ENCODE peak calls at places on chromosomes 13 and 19, in six cellular contexts. One of them, this sample, is unnamed.

GRCh38 chr19:48969276-48970138 is 4.4 kb downstream of the FTL start:
- DNase-seq in neural crest cell: no peak
- DNase-seq in mucosa of descending colon: no peak
- DNase-seq in HFF-Myc: no peak
- DNase-seq in lower leg skin: no peak
- DNase-seq in omental fat pad: no peak
- DNase-seq in this sample: no peak

GRCh38 chr19:50721441-50722137 is 1.6 kb upstream of the CLEC11A start:
- DNase-seq in lower leg skin: no peak
- DNase-seq in HFF-Myc: no peak
- DNase-seq in mucosa of descending colon: no peak
- DNase-seq in omental fat pad: no peak
- DNase-seq in neural crest cell: no peak
- DNase-seq in this sample: no peak

GRCh38 chr13:24747248-24748151 is 16.5 kb upstream of the RNF17 start:
- DNase-seq in omental fat pad: no peak
- DNase-seq in mucosa of descending colon: no peak
- DNase-seq in HFF-Myc: no peak
- DNase-seq in neural crest cell: no peak
- DNase-seq in lower leg skin: no peak
- DNase-seq in this sample: no peak

GRCh38 chr13:67341406-67341805 is 111.3 kb upstream of the PCDH9 start:
- DNase-seq in omental fat pad: no peak
- DNase-seq in lower leg skin: no peak
- DNase-seq in neural crest cell: no peak
- DNase-seq in mucosa of descending colon: no peak
- DNase-seq in HFF-Myc: no peak
- DNase-seq in this sample: no peak

GRCh38 chr13:23385931-23386330 is 47.6 kb downstream of the SACS start:
- DNase-seq in neural crest cell: no peak
- DNase-seq in lower leg skin: no peak
- DNase-seq in HFF-Myc: no peak
- DNase-seq in omental fat pad: no peak
- DNase-seq in mucosa of descending colon: no peak
- DNase-seq in this sample: no peak

GRCh38 chr19:2917275-2918184 is 16.8 kb downstream of the ZNF57 start:
- DNase-seq in lower leg skin: no peak
- DNase-seq in omental fat pad: no peak
- DNase-seq in neural crest cell: no peak
- DNase-seq in HFF-Myc: no peak
- DNase-seq in mucosa of descending colon: no peak
- DNase-seq in this sample: no peak

GRCh38 chr13:51801631-51802099 is 2.3 kb downstream of the DHRS12 start:
- DNase-seq in mucosa of descending colon: peak
- DNase-seq in lower leg skin: peak
- DNase-seq in HFF-Myc: no peak
- DNase-seq in neural crest cell: no peak
- DNase-seq in omental fat pad: no peak
- DNase-seq in this sample: no peak

GRCh38 chr19:48842744-48843162 is 6.5 kb upstream of the HSD17B14 start:
- DNase-seq in omental fat pad: no peak
- DNase-seq in HFF-Myc: no peak
- DNase-seq in mucosa of descending colon: no peak
- DNase-seq in neural crest cell: peak
- DNase-seq in lower leg skin: peak
- DNase-seq in this sample: no peak

GRCh38 chr13:79631260-79631659 is 150.3 kb downstream of the NDFIP2 start:
- DNase-seq in omental fat pad: no peak
- DNase-seq in mucosa of descending colon: no peak
- DNase-seq in lower leg skin: peak
- DNase-seq in neural crest cell: no peak
- DNase-seq in HFF-Myc: peak
- DNase-seq in this sample: no peak

GRCh38 chr19:812049-812816 is 9.5 kb downstream of the PLPPR3 start:
- DNase-seq in lower leg skin: no peak
- DNase-seq in neural crest cell: no peak
- DNase-seq in omental fat pad: no peak
- DNase-seq in HFF-Myc: no peak
- DNase-seq in mucosa of descending colon: no peak
- DNase-seq in this sample: peak

GRCh38 chr13:19596960-19597361 is 35.6 kb upstream of the TPTE2 start:
- DNase-seq in HFF-Myc: no peak
- DNase-seq in omental fat pad: no peak
- DNase-seq in lower leg skin: no peak
- DNase-seq in mucosa of descending colon: no peak
- DNase-seq in neural crest cell: no peak
- DNase-seq in this sample: no peak

GRCh38 chr13:72792640-72793039 is 10.7 kb downstream of the PIBF1 start:
- DNase-seq in omental fat pad: no peak
- DNase-seq in neural crest cell: no peak
- DNase-seq in lower leg skin: no peak
- DNase-seq in HFF-Myc: no peak
- DNase-seq in mucosa of descending colon: no peak
- DNase-seq in this sample: no peak

GRCh38 chr13:99985243-99985874 is 3.8 kb downstream of the ZIC2 start:
- DNase-seq in lower leg skin: no peak
- DNase-seq in neural crest cell: no peak
- DNase-seq in omental fat pad: no peak
- DNase-seq in mucosa of descending colon: peak
- DNase-seq in HFF-Myc: no peak
- DNase-seq in this sample: no peak

DNA sequence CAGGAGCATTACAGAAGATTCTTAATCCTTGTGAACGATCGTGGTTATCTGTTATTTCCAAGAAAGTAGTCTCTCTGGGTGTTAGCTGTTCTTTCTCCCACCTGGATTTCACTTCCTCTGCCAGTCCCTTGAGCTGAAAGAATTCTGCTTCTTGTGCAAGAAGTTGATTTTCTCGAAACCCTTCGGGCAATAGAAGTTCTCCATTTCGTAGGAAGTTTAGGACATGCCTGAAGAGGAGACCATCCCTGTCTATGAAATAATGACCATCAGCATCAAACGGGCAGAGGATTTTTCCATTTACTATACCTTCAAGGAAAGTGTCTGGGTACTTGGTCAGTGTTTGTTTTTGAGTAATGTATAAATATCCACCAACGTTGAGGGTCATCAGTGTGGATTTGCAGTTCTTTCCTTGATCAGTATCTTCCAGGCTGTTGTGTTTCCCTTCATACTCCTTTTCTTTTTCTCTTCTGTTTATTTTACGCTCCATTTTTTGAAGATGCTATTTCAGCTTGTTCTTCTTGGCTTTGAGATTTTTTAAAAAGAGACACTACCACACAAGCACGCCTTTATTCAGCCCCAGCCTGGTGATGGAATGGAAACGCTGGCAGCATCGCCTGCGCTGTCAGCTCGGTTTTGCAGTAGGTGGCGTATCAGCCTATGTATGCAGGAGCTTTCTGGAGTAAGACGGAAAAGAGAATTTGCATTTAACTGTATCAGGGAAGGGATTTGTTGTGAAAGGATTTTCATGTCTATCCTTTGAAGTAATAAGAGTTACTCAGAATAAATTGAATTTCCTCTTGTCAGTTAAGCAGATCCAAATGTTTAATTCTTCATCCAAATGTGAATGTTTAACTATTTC is 6.5 kb downstream of the KCTD4 start:
- DNase-seq in lower leg skin: no peak
- DNase-seq in omental fat pad: no peak
- DNase-seq in mucosa of descending colon: no peak
- DNase-seq in neural crest cell: no peak
- DNase-seq in HFF-Myc: no peak
- DNase-seq in this sample: no peak
- TF ChIP-seq CTCF in lower leg skin: no peak
- TF ChIP-seq CTCF in omental fat pad: no peak
- TF ChIP-seq CTCF in mucosa of descending colon: no peak
- TF ChIP-seq CTCF in neural crest cell: no peak
- TF ChIP-seq CTCF in HFF-Myc: no peak
- TF ChIP-seq CTCF in this sample: no peak

GRCh38 chr13:40770934-40771618 is at the start of gene MRPS31:
- DNase-seq in omental fat pad: peak
- DNase-seq in neural crest cell: peak
- DNase-seq in lower leg skin: peak
- DNase-seq in mucosa of descending colon: peak
- DNase-seq in HFF-Myc: peak
- DNase-seq in this sample: peak
- TF ChIP-seq CTCF in omental fat pad: no peak
- TF ChIP-seq CTCF in neural crest cell: no peak
- TF ChIP-seq CTCF in lower leg skin: no peak
- TF ChIP-seq CTCF in mucosa of descending colon: no peak
- TF ChIP-seq CTCF in HFF-Myc: no peak
- TF ChIP-seq CTCF in this sample: no peak

GRCh38 chr19:18059902-18060301 is 26.8 kb downstream of the IL12RB1 start:
- DNase-seq in neural crest cell: no peak
- DNase-seq in HFF-Myc: no peak
- DNase-seq in mucosa of descending colon: no peak
- DNase-seq in omental fat pad: no peak
- DNase-seq in lower leg skin: no peak
- DNase-seq in this sample: no peak

GRCh38 chr19:18065173-18065495 is 21.6 kb downstream of the IL12RB1 start:
- DNase-seq in lower leg skin: no peak
- DNase-seq in neural crest cell: no peak
- DNase-seq in HFF-Myc: no peak
- DNase-seq in mucosa of descending colon: no peak
- DNase-seq in omental fat pad: no peak
- DNase-seq in this sample: no peak

GRCh38 chr19:18062043-18062442 is 24.7 kb downstream of the IL12RB1 start:
- DNase-seq in HFF-Myc: no peak
- DNase-seq in omental fat pad: no peak
- DNase-seq in mucosa of descending colon: no peak
- DNase-seq in neural crest cell: no peak
- DNase-seq in lower leg skin: no peak
- DNase-seq in this sample: no peak

GRCh38 chr19:18060472-18060871 is 26.3 kb downstream of the IL12RB1 start:
- DNase-seq in lower leg skin: no peak
- DNase-seq in mucosa of descending colon: no peak
- DNase-seq in HFF-Myc: no peak
- DNase-seq in omental fat pad: no peak
- DNase-seq in neural crest cell: no peak
- DNase-seq in this sample: no peak

DNA sequence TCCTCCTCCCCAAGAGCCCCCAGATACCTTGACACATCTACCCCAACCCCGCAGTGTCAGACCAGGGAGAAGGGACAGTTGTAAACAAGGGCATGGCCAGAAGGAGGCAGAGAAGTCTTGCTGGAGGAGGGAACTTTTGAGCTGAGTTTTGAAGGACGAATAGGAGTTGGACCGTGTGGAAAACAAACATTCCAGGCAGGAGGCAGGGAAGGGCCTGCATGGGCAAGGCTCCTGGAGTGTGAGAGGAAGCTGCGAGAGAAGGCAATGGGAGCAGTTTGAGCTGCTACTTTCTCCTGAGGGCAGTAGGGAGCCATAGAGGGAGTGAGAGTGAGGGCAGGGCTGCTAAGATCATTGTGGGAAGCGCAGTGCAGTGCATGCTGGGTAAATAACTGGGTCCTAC is 23.3 kb downstream of the IL12RB1 start:
- DNase-seq in HFF-Myc: no peak
- DNase-seq in lower leg skin: no peak
- DNase-seq in omental fat pad: no peak
- DNase-seq in mucosa of descending colon: no peak
- DNase-seq in neural crest cell: peak
- DNase-seq in this sample: no peak
- TF ChIP-seq CTCF in HFF-Myc: peak
- TF ChIP-seq CTCF in lower leg skin: no peak
- TF ChIP-seq CTCF in omental fat pad: no peak
- TF ChIP-seq CTCF in mucosa of descending colon: no peak
- TF ChIP-seq CTCF in neural crest cell: peak
- TF ChIP-seq CTCF in this sample: peak

GRCh38 chr19:28578208-28578607 is 634.7 kb downstream of the UQCRFS1 start:
- DNase-seq in mucosa of descending colon: no peak
- DNase-seq in neural crest cell: no peak
- DNase-seq in omental fat pad: no peak
- DNase-seq in lower leg skin: no peak
- DNase-seq in HFF-Myc: no peak
- DNase-seq in this sample: no peak

GRCh38 chr19:28575816-28576215 is 637.1 kb downstream of the UQCRFS1 start:
- DNase-seq in neural crest cell: no peak
- DNase-seq in HFF-Myc: no peak
- DNase-seq in omental fat pad: no peak
- DNase-seq in mucosa of descending colon: no peak
- DNase-seq in lower leg skin: no peak
- DNase-seq in this sample: no peak

GRCh38 chr19:28577199-28577598 is 635.8 kb downstream of the UQCRFS1 start:
- DNase-seq in lower leg skin: no peak
- DNase-seq in neural crest cell: no peak
- DNase-seq in HFF-Myc: peak
- DNase-seq in mucosa of descending colon: no peak
- DNase-seq in omental fat pad: no peak
- DNase-seq in this sample: no peak

GRCh38 chr19:28578786-28579505 is 634.0 kb downstream of the UQCRFS1 start:
- DNase-seq in neural crest cell: no peak
- DNase-seq in mucosa of descending colon: no peak
- DNase-seq in HFF-Myc: no peak
- DNase-seq in lower leg skin: no peak
- DNase-seq in omental fat pad: no peak
- DNase-seq in this sample: no peak

GRCh38 chr19:28577666-28578065 is 635.3 kb downstream of the UQCRFS1 start:
- DNase-seq in omental fat pad: no peak
- DNase-seq in HFF-Myc: no peak
- DNase-seq in mucosa of descending colon: no peak
- DNase-seq in lower leg skin: no peak
- DNase-seq in neural crest cell: no peak
- DNase-seq in this sample: no peak
- TF ChIP-seq CTCF in omental fat pad: no peak
- TF ChIP-seq CTCF in HFF-Myc: no peak
- TF ChIP-seq CTCF in mucosa of descending colon: no peak
- TF ChIP-seq CTCF in lower leg skin: no peak
- TF ChIP-seq CTCF in neural crest cell: no peak
- TF ChIP-seq CTCF in this sample: no peak

GRCh38 chr19:29785955-29786589 is 25.7 kb upstream of the CCNE1 start:
- DNase-seq in lower leg skin: no peak
- DNase-seq in omental fat pad: no peak
- DNase-seq in mucosa of descending colon: no peak
- DNase-seq in neural crest cell: no peak
- DNase-seq in HFF-Myc: no peak
- DNase-seq in this sample: no peak
- TF ChIP-seq CTCF in lower leg skin: no peak
- TF ChIP-seq CTCF in omental fat pad: no peak
- TF ChIP-seq CTCF in mucosa of descending colon: no peak
- TF ChIP-seq CTCF in neural crest cell: peak
- TF ChIP-seq CTCF in HFF-Myc: peak
- TF ChIP-seq CTCF in this sample: peak

This sample was measured in CD14-positive monocyte.